ENCODE peak calls at places on chromosomes 2 and 18, in four cellular contexts. H is coronary artery, R is fibroblast of mammary gland, Y is pancreas. T is an unnamed sample.

GRCh38 chr18:23077493-23078256 is 57.6 kb upstream of the CABLES1 start:
- DNase-seq in H (no peak), R (peak; percentile 7), Y (no peak), T (peak; percentile 23)

GRCh38 chr2:19675856-19676460 is 225.8 kb downstream of the TTC32 start:
- DNase-seq in H (peak; percentile 56), R (peak; percentile 68), Y (no peak), T (no peak)

GRCh38 chr2:178865999-178866398 is 58.8 kb upstream of the TTN start:
- DNase-seq in H (no peak), R (no peak), Y (no peak), T (no peak)

GRCh38 chr18:11785444-11786055 is 65.7 kb upstream of the CHMP1B start:
- DNase-seq in H (no peak), R (no peak), Y (no peak), T (no peak)

GRCh38 chr2:60262178-60262577 is 291.3 kb downstream of the BCL11A start:
- DNase-seq in H (no peak), R (no peak), Y (no peak), T (no peak)

GRCh38 chr2:8966123-8966908 is 37.2 kb downstream of the MBOAT2 start:
- DNase-seq in H (no peak), R (peak; percentile 53), Y (no peak), T (peak; percentile 8)

GRCh38 chr2:223944166-223944703 is 900 bp downstream of the WDFY1 start:
- DNase-seq in H (no peak), R (no peak), Y (peak; percentile 42), T (no peak)

GRCh38 chr2:178257127-178257526 is 62.8 kb downstream of the OSBPL6 start:
- DNase-seq in H (no peak), R (no peak), Y (no peak), T (no peak)

GRCh38 chr18:12336251-12336650 is 28.2 kb downstream of the TUBB6 start:
- DNase-seq in H (no peak), R (no peak), Y (no peak), T (peak; percentile 72)

GRCh38 chr18:77146249-77147080 is 13.9 kb upstream of the MBP start:
- DNase-seq in H (no peak), R (no peak), Y (no peak), T (peak; percentile 81)

GRCh38 chr2:215435261-215435808 is 533 bp downstream of the FN1 start:
- DNase-seq in H (no peak), R (peak; percentile 14), Y (no peak), T (no peak)

GRCh38 chr2:142874293-142874814 is 3.1 kb upstream of the KYNU start:
- DNase-seq in H (no peak), R (peak; percentile 98), Y (peak; percentile 26), T (peak; percentile 100)

GRCh38 chr2:51103205-51103604 is 71.3 kb upstream of the NRXN1 start:
- DNase-seq in H (no peak), R (no peak), Y (no peak), T (no peak)

GRCh38 chr2:117536139-117536538 is 278.4 kb upstream of the DDX18 start:
- DNase-seq in H (no peak), R (no peak), Y (no peak), T (no peak)

GRCh38 chr2:216792222-216793001 is 67.5 kb downstream of the TNP1 start:
- DNase-seq in H (peak; percentile 90), R (peak; percentile 22), Y (no peak), T (peak; percentile 58)

GRCh38 chr18:10432781-10433180 is 21.7 kb upstream of the APCDD1 start:
- DNase-seq in H (no peak), R (no peak), Y (no peak), T (peak; percentile 81)

GRCh38 chr2:178128836-178129630 is 16.8 kb downstream of the RBM45 start:
- DNase-seq in H (no peak), R (no peak), Y (no peak), T (no peak)

GRCh38 chr2:125643585-125643984 is 1012.4 kb upstream of the GYPC start:
- DNase-seq in H (no peak), R (no peak), Y (no peak), T (no peak)

GRCh38 chr18:78979058-78979680 is 449 bp upstream of the SALL3 start:
- DNase-seq in H (no peak), R (no peak), Y (no peak), T (no peak)

GRCh38 chr18:47323158-47323557 is 71.7 kb upstream of the SKOR2 start:
- DNase-seq in H (no peak), R (peak; percentile 75), Y (no peak), T (peak; percentile 58)

GRCh38 chr2:124898827-124899226 is 873.7 kb downstream of the CNTNAP5 start:
- DNase-seq in H (no peak), R (no peak), Y (no peak), T (no peak)

GRCh38 chr2:217588266-217588665 is 414.5 kb downstream of the TNS1 start:
- DNase-seq in H (no peak), R (no peak), Y (no peak), T (no peak)

GRCh38 chr2:207594245-207594644 is 30.9 kb downstream of the METTL21A start:
- DNase-seq in H (no peak), R (no peak), Y (no peak), T (peak; percentile 64)

GRCh38 chr2:113707106-113707505 is 49.3 kb downstream of the SLC35F5 start:
- DNase-seq in H (no peak), R (no peak), Y (no peak), T (peak; percentile 48)

GRCh38 chr2:143878131-143878530 is 641.8 kb downstream of the ZEB2 start:
- DNase-seq in H (no peak), R (no peak), Y (no peak), T (no peak)

GRCh38 chr2:103788875-103789715 is 1027.3 kb downstream of the TMEM182 start:
- DNase-seq in H (no peak), R (peak; percentile 16), Y (peak; percentile 74), T (peak; percentile 48)

GRCh38 chr2:25342372-25343186 is 854 bp upstream of the DNMT3A start:
- DNase-seq in H (peak; percentile 88), R (peak; percentile 67), Y (peak; percentile 87), T (peak; percentile 41)
- H3K4me3 ChIP-seq in H (peak overlapping the region; percentile 99), R (peak overlapping the region; percentile 37), Y (peak overlapping the region; percentile 90), T (peak overlapping the region; percentile 50)

DNA sequence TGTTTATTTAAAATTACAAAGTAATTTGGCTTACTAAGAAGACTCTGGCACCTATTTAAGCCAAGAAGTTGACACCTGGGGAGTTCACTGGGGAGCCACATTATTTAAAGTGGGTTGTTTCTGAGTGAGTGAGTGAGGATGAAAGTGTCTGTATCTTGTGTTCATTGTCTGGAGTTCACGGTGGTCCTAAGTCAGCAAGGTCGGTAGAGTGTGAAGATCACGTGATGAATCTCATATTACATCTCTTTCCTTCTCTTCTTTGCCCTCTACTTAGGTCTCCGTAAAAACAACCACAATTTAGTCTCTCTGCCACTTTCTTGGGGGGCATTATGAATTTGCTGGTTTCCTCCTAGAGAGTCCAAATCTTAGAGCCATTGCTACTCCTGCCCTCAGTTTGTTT is 67.8 kb downstream of the DIS3L2 start:
- DNase-seq in H (no peak), R (no peak), Y (no peak), T (no peak)
- TF ChIP-seq CTCF in H (no peak), R (no peak), Y (no peak), T (no peak)

DNA sequence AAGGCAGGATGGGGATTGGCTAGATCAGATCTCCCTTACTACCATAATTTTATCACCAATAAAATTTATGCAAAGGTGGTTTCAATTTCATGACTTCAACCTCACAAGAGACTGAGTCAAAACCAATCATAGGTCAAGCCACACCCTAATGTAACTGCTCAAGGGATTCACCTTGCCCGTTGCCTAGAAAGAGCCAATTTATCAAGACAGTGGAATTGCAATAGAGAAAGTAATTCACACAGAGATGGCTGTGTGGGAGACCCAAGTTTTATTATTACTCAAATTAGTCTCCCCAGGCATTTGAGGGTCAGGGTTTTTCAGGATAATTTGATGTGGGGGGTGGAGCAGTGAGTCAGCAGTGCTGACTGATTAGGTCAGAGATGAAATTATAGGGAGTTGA is 340.6 kb downstream of the RND3 start:
- DNase-seq in H (no peak), R (no peak), Y (no peak), T (no peak)
- H3K4me3 ChIP-seq in H (no peak overlapping the region), R (no peak overlapping the region), Y (no peak overlapping the region), T (no peak overlapping the region)

GRCh38 chr18:70386582-70386981 is 97.7 kb downstream of the SOCS6 start:
- DNase-seq in H (no peak), R (no peak), Y (no peak), T (no peak)
- TF ChIP-seq CTCF in H (no peak), R (no peak), Y (no peak), T (no peak)

DNA sequence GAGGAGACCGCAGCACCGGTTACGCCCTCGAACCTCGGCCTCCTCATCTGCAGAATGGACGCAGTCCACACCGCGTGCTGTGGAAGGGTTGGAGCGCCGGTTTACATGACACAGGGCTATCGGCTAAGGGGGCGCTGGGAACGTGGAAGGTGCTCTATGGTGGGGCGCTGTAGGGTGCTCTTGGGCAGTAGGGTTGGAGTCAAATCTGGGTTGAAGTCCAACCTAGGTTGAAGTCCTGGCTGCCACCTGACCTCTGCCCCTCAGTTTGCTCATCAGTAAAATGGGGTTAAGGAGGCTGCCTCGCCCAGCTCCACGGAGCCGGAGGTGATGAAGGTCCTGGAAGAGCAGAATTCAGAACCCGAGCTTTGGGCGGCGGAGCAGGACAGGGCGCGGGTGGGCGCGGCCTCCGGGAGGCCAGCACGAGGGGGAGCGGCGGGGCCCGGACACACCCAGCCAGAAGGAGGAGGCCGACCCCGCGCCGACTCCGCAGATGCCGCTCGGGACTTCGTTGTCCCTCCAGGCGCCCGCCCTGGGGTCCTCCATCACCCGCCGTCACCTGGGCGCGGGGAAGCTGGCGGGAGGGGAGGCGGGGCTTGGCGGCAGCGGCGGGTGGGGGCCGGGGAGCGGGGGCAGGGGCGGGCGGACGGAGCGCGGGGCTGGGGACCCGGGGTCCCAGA is 561 bp upstream of the GAREM2 start:
- DNase-seq in H (peak; percentile 43), R (no peak), Y (no peak), T (no peak)
- H3K4me3 ChIP-seq in H (peak overlapping the region; percentile 70), R (no peak overlapping the region), Y (no peak overlapping the region), T (peak overlapping the region; percentile 6)

DNA sequence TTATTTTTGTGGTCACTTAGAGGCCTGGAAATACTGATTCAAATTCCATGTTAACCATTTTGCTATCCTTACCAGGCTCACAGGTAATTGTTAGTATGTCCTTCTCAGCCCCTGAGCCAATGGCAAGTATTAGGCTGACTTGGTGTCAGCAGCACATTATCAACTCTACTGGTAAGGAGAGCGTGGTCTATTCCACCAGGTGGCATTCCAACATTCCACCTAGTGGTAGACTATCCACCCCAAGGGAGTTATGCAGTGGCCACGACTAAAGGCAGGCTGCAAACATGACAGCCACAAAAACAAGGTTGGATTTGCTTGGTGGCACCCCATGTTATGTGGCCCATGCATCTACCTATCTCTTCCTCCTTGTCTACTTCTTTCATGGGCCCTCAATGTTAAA is 31.8 kb upstream of the GCC2 start:
- DNase-seq in H (no peak), R (no peak), Y (no peak), T (peak; percentile 29)
- TF ChIP-seq CTCF in H (no peak), R (no peak), Y (no peak), T (peak; percentile 26)

DNA sequence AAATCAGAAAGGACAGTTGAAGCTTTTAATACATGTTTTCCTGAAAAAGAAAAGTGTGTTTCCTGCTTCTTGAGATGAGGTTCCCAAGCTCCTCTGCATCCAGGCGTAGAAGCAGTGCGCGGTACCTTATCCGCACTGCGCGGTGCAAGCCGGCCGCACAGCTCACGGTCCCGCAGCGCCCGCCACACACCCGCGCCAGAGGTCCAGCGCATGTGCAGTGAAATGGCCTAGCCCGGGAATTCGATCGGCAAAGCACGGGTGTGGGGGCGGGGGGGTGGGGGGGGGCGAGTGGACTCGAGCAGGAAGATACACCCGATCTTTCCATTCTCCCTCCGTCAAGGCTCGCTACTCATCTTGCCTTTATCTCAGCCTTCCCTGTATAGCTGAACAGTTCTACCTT is 10.1 kb downstream of the HOXD8 start:
- DNase-seq in H (no peak), R (peak; percentile 58), Y (no peak), T (no peak)
- H3K4me3 ChIP-seq in H (peak overlapping the region; percentile 71), R (peak overlapping the region; percentile 78), Y (no peak overlapping the region), T (no peak overlapping the region)